ENCODE peak calls at places on chromosomes 11 and 22, in five cellular contexts. K is GM10248; W is MCF 10A; E is activated CD8-positive, alpha-beta T cell treated with anti-CD3 and anti-CD28 coated beads for 36 hours; G is psoas muscle. Q is an unnamed sample.

GRCh38 chr22:43520632-43521039 is 108.8 kb downstream of the MPPED1 start:
- DNase-seq in K (no peak), W (no peak), E (no peak), G (no peak), Q (no peak)

GRCh38 chr11:68810164-68810563 is 31.6 kb downstream of the CPT1A start:
- DNase-seq in K (no peak), W (no peak), E (no peak), G (peak), Q (no peak)

GRCh38 chr11:95698939-95699562 is 90.5 kb downstream of the FAM76B start:
- DNase-seq in K (no peak), W (peak), E (no peak), G (no peak), Q (no peak)

GRCh38 chr11:62542111-62542745 is 4.4 kb downstream of the AHNAK start:
- DNase-seq in K (peak), W (no peak), E (no peak), G (no peak), Q (no peak)

GRCh38 chr11:86182976-86183584 is 61.5 kb upstream of the EED start:
- DNase-seq in K (no peak), W (peak), E (peak), G (no peak), Q (no peak)

GRCh38 chr11:122100222-122101080 is 15.6 kb downstream of the BLID start:
- DNase-seq in K (no peak), W (peak), E (peak), G (peak), Q (peak)

GRCh38 chr22:33057363-33057995 is 702 bp downstream of the SYN3 start:
- DNase-seq in K (no peak), W (no peak), E (no peak), G (no peak), Q (no peak)

GRCh38 chr11:13663631-13664071 is 4.8 kb upstream of the FAR1 start:
- DNase-seq in K (no peak), W (peak), E (no peak), G (no peak), Q (peak)

GRCh38 chr11:67409261-67409666 is 5.4 kb downstream of the TBC1D10C start:
- DNase-seq in K (peak), W (no peak), E (peak), G (no peak), Q (no peak)

GRCh38 chr11:16607675-16608644 is 130.5 kb upstream of the C11orf58 start:
- DNase-seq in K (peak), W (peak), E (no peak), G (peak), Q (peak)

GRCh38 chr11:117919326-117920275 is 9.6 kb downstream of the TMPRSS13 start:
- DNase-seq in K (peak), W (peak), E (peak), G (no peak), Q (no peak)

GRCh38 chr22:30430933-30431332 is 5.4 kb downstream of the MTFP1 start:
- DNase-seq in K (no peak), W (no peak), E (no peak), G (peak), Q (no peak)

DNA sequence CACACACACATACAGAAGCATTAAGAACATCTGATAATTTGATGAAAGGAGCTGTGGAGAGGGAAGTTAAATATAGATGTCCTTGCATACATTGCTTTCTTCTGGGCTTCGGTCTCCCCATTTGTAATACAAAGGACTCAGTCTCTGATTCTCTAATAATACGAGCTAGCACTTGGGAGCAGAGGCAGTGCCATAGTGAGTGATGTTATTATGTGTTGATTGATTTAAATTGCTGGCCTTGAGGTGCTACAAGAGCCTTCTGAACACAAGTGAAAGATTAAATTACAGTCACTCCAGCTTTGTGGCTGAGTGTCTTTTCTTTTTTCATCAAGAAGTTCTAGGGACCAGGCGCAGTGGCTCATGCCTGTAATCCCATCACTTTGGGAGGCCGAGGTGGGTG is 61.5 kb upstream of the HMGXB4 start:
- DNase-seq in K (no peak), W (no peak), E (no peak), G (no peak), Q (no peak)
- TF ChIP-seq CTCF in K (no peak), W (no peak), E (no peak), G (no peak), Q (no peak)

DNA sequence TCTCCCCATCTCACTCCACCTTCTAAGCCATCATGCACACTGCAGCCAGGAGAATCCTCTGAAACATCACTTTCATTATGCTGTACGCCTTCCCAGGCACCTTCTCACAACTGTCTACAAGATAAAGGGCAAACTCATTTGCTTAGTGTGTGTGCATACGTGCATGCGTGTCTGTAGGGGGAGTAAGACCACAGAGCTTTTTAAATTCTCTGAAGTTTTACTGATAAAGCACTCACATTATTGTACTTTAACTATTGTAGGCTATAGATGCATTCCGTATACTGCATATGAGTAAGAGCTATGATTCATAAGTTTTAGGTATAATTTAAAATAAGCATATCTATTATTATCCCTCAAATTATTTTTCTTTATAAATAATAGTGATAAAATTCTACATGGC is 15.3 kb upstream of the ANKK1 start:
- DNase-seq in K (no peak), W (no peak), E (no peak), G (no peak), Q (no peak)
- TF ChIP-seq CTCF in K (no peak), W (no peak), E (no peak), G (no peak), Q (peak)

DNA sequence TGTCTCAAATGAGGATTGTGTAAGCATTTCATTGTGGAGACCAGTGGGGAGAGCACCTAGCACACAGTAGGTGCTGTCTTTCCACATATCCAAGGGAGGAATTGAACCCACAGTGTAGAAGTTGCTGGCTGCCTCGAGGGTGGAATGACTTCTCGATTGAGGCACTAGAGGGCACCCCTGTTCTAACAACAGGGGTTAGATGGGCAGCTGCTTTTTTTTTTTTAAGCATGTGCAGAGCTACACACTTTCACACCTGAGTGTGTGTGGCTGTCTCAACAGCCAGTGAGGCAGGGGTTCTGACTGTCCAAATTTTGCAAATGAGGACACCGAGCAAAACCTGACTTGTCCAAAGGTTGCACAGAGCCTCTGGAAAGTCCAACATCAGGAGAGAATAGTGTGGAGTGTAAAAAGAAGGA is 118.2 kb upstream of the CRYBB3 start:
- DNase-seq in K (peak), W (peak), E (peak), G (no peak), Q (no peak)
- TF ChIP-seq CTCF in K (peak), W (peak), E (peak), G (peak), Q (peak)

DNA sequence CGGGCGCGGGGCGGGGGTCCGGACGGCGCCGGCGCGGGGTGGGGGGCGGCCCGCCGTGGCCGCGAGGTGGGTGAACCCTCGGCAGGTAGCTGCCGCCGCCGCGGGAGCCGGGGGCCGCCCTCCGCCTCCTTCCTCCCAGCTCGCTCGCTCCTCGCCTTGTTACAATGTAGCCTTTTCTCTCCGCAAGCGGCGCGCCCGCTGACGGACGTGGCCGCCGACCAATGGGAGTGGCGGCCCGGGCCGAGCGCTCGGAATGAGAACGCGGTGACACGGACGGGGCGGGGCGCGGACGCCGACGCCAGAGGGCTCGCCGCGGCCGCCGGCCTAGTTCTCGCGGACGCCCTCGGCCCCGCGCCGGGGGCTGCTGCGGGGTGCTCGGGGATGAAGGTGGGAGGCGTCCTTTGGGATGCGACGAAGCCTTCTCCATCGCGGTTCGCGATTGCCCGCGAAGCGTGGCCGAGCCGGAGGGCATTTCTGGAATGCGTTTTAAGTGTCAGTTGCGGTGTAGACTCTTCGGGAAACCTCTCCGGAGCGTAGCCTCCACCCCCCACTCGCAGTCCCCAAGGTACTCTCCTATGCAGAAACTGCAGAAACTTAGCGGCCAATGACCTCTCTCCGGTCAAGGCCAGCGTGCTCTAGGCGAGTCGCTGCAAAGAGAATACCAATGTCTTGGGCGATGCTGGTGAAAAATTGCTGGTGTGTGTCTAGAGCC is 734 bp downstream of the PRDM11 start:
- DNase-seq in K (peak), W (peak), E (peak), G (peak), Q (peak)
- TF ChIP-seq CTCF in K (no peak), W (no peak), E (no peak), G (no peak), Q (no peak)

GRCh38 chr11:47553417-47553746 is 450 bp upstream of the CELF1 start:
- DNase-seq in K (no peak), W (no peak), E (no peak), G (no peak), Q (peak)
- TF ChIP-seq CTCF in K (no peak), W (no peak), E (peak), G (no peak), Q (no peak)